ENCODE peak calls at places on chromosomes 2 and 18, in six cellular contexts. H is IMR-90, I is H1, L is trophoblast cell, S is neuronal stem cell, D is H9. B is an unnamed sample.

GRCh38 chr2:134019871-134020270 is 234.0 kb upstream of the MGAT5 start:
- DNase-seq in L (no peak), H (no peak), S (no peak), I (no peak), D (no peak), B (no peak)

GRCh38 chr2:169734172-169734847 is 678 bp downstream of the KLHL23 start:
- DNase-seq in L (peak), I (peak), D (no peak), H (no peak), S (peak), B (peak)

GRCh38 chr18:40911582-40912254 is 1043.3 kb upstream of the PIK3C3 start:
- DNase-seq in L (no peak), H (peak), S (no peak), D (no peak), I (no peak), B (peak)

GRCh38 chr2:233100192-233100998 is 40.3 kb downstream of the INPP5D start:
- DNase-seq in D (no peak), H (no peak), L (no peak), I (no peak), S (no peak), B (no peak)

GRCh38 chr18:58194028-58194427 is 150.0 kb downstream of the NEDD4L start:
- DNase-seq in L (no peak), S (no peak), H (no peak), I (no peak), D (peak), B (no peak)

GRCh38 chr18:77108001-77108692 is 24.4 kb downstream of the MBP start:
- DNase-seq in L (no peak), D (no peak), S (no peak), H (peak), I (peak), B (peak)

GRCh38 chr18:79917351-79918088 is 33.9 kb downstream of the SLC66A2 start:
- DNase-seq in S (no peak), L (no peak), I (peak), H (no peak), D (peak), B (no peak)

GRCh38 chr2:18924905-18925691 is 335.7 kb upstream of the NT5C1B start:
- DNase-seq in L (no peak), H (peak), I (no peak), S (no peak), D (no peak), B (peak)

GRCh38 chr2:144161061-144161460 is 358.9 kb downstream of the ZEB2 start:
- DNase-seq in D (no peak), H (no peak), I (no peak), S (no peak), L (no peak), B (no peak)

GRCh38 chr2:174691203-174691779 is 73.0 kb downstream of the CHRNA1 start:
- DNase-seq in S (no peak), I (no peak), L (no peak), H (no peak), D (no peak), B (no peak)

GRCh38 chr18:21997207-21998143 is 171.9 kb upstream of the GATA6 start:
- DNase-seq in L (no peak), S (peak), H (peak), I (no peak), D (no peak), B (peak)

GRCh38 chr2:115122701-115123100 is 680.3 kb downstream of the DPP10 start:
- DNase-seq in D (no peak), S (no peak), I (no peak), L (peak), H (no peak), B (no peak)

GRCh38 chr2:43068730-43069517 is 157.5 kb downstream of the ZFP36L2 start:
- DNase-seq in I (no peak), D (no peak), S (no peak), H (no peak), L (no peak), B (no peak)

GRCh38 chr2:85188852-85189251 is 55.7 kb downstream of the TCF7L1 start:
- DNase-seq in D (no peak), H (no peak), L (no peak), I (no peak), S (no peak), B (peak)

GRCh38 chr2:239360421-239361310 is 40.2 kb downstream of the HDAC4 start:
- DNase-seq in D (peak), S (no peak), I (no peak), H (no peak), L (no peak), B (no peak)

GRCh38 chr2:204203704-204204103 is 267.1 kb downstream of the ICOS start:
- DNase-seq in L (no peak), S (no peak), H (no peak), I (no peak), D (no peak), B (no peak)

GRCh38 chr2:204207851-204208250 is 271.3 kb downstream of the ICOS start:
- DNase-seq in H (no peak), L (no peak), S (no peak), I (no peak), D (no peak), B (no peak)

GRCh38 chr2:204205548-204205947 is 269.0 kb downstream of the ICOS start:
- DNase-seq in I (peak), L (no peak), D (peak), H (no peak), S (no peak), B (no peak)

GRCh38 chr2:204202253-204202652 is 265.7 kb downstream of the ICOS start:
- DNase-seq in H (no peak), S (no peak), L (no peak), I (no peak), D (no peak), B (no peak)

GRCh38 chr2:204205082-204205481 is 268.5 kb downstream of the ICOS start:
- DNase-seq in I (no peak), H (no peak), D (peak), L (no peak), S (no peak), B (no peak)
- H3K18ac ChIP-seq in I (no peak), H (no peak), D (no peak), L (no peak), S (no peak), B (no peak)

GRCh38 chr2:74481432-74481831 is 1.4 kb downstream of the CCDC142 start:
- DNase-seq in H (no peak), I (no peak), D (no peak), L (no peak), S (no peak), B (no peak)

GRCh38 chr2:74486141-74486540 is 3.3 kb downstream of the TTC31 start:
- DNase-seq in S (no peak), L (no peak), D (no peak), I (no peak), H (no peak), B (no peak)

GRCh38 chr2:74482801-74483674 is at the start of the genes CCDC142 and TTC31:
- DNase-seq in S (peak), H (peak), D (peak), I (peak), L (peak), B (peak)

DNA sequence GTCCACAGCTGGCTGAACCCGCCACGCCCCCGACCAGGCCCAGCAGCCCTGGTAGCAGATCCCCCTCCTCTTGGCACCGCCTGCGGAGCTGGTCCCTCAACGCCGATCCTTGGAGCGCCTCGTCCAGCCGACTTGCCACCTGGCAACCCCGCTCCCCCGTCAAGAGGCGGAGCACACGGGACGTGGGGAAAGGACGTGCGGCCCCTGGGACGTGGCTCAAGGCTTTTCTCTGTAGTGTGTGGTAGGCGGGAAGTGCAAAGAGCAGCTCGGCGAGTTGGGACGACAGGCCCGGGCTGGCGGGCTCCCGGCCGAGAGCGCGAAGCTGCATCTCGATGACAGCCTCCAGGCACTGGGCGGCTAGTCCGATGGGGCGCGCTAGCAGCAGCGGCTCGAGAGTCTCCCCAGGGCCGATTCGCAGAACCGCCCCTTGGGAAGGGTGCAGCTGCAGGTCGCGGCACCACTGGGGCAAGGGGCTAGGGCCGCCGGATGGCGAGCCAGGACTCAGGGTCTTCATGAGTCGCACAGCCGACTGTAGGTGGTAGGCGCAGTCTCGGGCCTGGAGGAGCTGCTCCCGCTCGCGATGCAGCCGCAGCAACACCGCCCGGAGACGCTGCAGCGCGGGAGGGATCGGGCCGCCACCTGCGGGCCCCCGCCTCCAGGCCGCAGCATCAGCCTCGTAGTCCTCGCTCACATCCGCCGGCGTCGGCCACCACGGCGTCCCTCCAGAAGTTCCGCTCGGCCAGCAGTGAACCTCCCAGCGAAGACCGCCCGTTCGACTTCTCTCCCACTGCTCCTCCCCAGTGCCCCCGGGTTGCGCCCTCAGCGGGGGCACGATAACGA is 617 bp downstream of the CCDC142 start:
- DNase-seq in I (peak), S (no peak), H (no peak), L (peak), D (no peak), B (peak)
- H2BK5ac ChIP-seq in I (peak), S (peak), H (peak), L (no peak), D (no peak), B (no peak)

DNA sequence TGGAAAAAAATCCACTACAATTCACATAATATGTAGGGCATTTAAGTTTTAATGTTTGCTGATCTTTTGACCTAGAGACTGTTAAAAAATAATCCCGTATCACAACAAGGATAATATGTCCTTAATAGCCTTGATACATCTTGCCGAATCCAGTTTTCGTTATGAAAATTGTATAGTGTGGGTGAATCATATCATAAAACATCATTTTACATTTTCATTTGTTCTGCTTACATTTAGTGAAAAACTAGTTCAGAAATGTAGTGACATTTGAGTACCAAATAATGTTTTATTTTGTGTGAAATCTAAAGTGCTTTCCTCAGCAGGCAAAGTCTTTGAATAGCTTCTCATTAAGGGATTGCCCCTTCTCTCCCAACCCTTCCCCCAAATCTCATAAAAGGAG is 1.9 kb downstream of the AFTPH start:
- DNase-seq in H (no peak), L (no peak), S (no peak), I (no peak), D (no peak), B (no peak)
- H3K9ac ChIP-seq in H (no peak), L (no peak), S (no peak), I (no peak), D (no peak), B (peak)

GRCh38 chr2:198238429-198238828 is 434.0 kb downstream of the PLCL1 start:
- DNase-seq in D (no peak), S (no peak), H (no peak), L (no peak), I (no peak), B (no peak)
- H3K18ac ChIP-seq in D (no peak), S (no peak), H (no peak), L (no peak), I (no peak), B (no peak)

GRCh38 chr2:219279916-219280516 is 850 bp downstream of the DNAJB2 start:
- DNase-seq in D (no peak), L (no peak), S (no peak), H (no peak), I (no peak), B (no peak)
- H2BK5ac ChIP-seq in D (no peak), L (peak), S (peak), H (peak), I (no peak), B (no peak)

GRCh38 chr2:95274291-95275150 is at the start of gene PROM2:
- DNase-seq in D (peak), H (no peak), S (no peak), L (peak), I (peak), B (no peak)
- H3K9ac ChIP-seq in D (no peak), H (no peak), S (peak), L (no peak), I (no peak), B (no peak)

DNA sequence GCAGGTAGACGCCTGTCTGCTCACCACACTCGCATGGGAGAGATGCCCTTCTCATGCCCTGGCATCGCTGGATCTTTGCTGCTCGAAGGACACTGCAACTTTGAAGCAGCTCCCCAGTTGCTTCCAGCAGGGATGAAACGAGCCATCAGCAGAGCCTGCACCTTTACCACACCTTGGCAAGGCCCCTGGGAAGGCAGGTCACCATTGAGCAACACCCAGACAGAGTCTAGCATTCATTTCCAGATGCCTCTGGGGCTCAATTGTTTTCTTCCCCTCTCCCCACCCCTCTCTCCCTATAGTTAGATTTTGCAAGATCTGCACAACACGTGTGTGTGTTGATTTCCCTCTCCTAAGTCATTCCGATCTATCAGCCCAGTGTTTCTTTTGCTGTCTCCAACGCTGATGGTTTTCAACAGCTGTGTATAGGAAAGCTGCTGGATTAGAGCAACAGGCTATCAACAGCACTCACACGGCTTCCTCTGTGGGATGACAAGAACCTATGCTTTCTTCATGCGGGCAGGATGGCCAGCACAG is 25.6 kb upstream of the INHBB start:
- DNase-seq in H (peak), S (no peak), I (no peak), D (no peak), L (no peak), B (no peak)
- H3K18ac ChIP-seq in H (no peak), S (no peak), I (no peak), D (no peak), L (no peak), B (no peak)

GRCh38 chr2:191246820-191247380 is 1.7 kb downstream of the MYO1B start:
- DNase-seq in S (no peak), H (no peak), D (no peak), L (no peak), I (no peak), B (peak)

GRCh38 chr2:191244350-191244749 is 854 bp upstream of the MYO1B start:
- DNase-seq in L (no peak), D (no peak), H (no peak), S (no peak), I (no peak), B (no peak)

GRCh38 chr2:191245869-191246531 is 796 bp downstream of the MYO1B start:
- DNase-seq in I (peak), D (peak), H (peak), L (no peak), S (peak), B (peak)

GRCh38 chr2:191243154-191243553 is 2.0 kb upstream of the MYO1B start:
- DNase-seq in L (no peak), I (no peak), H (no peak), D (no peak), S (no peak), B (no peak)

DNA sequence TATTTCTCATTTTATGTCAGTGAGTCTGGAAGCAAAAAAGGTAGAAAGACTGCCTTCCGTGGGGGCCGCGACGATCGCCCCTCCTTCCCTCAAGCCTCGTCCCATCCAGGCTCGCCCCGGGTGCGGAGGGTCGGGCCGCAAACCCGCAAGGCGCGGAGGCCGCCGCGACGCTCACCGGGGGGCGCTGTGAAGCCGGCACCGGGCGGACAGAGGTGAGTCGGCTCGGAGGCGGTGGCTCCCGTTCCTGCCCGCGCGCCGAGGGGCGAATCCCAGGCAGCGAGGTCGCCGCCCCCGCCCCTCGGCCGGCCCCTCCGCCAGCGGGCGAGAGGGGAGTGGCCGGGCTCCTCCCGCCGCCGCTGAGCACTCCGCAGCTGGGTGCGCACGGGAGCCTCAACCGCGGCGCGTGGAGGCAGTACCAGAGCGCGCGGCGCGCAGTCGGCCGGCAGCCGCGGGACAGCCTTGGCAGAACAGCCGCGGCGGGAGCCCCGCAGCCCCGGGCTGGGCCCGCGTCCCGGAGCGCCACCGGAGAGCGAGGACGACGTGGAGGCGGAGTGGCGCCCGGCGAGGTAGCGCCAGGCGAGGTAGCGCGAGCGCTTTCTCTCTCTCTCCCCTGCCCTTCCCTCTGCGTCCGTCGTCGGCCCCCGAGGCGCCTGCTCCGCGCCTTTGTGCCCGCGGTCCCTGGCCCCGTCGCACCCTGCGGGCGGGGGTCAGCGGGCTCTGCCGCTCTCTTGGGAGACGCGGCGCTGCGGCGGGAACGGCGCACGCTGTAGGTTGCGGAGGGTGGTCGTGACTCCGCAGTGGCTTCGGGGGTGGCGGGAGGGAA is at the start of gene MYO1B:
- DNase-seq in S (peak), L (peak), D (peak), I (peak), H (peak), B (peak)
- H2BK5ac ChIP-seq in S (peak), L (peak), D (peak), I (peak), H (peak), B (peak)

DNA sequence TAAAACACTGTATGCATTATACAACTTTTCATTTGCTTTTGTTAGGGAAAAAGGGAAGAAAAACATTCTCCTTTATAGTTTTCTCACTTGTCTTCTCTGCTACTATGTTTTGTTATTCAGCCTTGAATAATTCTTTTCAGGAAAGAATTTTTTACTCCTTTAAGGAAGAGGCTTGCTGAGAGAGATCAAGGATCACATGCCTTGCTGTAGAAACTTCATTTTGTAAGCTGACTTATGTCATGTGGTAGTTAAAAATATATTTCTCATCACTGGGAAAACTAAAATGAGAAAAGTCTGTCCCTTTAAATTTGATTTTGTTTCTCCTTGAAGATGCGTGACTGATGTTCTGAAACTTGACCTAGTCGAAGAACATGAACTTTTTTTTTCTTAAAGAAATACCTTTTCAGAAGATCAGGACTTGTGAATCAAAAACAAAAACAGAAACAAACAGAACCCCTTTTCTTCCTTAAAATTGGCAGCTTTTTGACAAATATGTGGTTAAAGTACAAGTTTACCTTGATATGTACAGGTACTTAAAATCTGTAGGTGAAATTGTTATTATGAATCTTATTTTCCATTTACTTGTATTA is 145.1 kb downstream of the COMMD1 start:
- DNase-seq in D (no peak), S (no peak), I (no peak), H (no peak), L (no peak), B (no peak)
- H3K9ac ChIP-seq in D (no peak), S (no peak), I (no peak), H (no peak), L (no peak), B (peak)

DNA sequence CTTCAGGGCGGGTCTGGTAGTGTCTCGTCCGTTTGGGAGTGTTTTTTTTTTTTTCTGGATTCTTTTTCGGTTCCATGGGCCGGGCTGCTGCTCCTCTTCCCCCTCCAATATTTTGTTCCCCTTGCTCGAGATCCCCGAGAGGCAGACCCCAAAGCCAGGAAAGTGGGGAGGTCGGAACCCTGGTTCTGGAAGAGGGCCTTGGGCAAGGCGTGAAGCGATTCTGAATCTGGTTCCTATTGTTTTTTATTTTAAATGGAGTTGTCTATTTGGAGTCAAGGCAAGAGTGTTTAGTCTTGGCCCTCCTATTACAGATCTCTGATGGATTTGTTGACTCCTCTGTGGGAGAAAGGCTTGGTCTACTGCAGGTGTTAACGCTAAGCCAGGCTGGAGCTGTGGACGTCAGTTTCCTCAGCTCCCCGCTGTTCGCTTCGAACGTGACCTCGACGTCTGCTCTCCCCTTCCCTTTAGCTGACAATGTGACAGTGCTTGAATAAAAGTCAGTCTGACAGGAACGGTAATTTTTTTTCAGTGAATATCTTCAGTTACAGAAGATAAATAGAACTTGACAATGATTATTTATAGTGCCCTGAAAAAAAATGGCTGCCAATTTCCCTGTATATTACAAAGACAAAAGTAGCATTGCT is 682 bp upstream of the DNAJC27 start:
- DNase-seq in D (no peak), H (no peak), I (no peak), L (no peak), S (peak), B (peak)
- H3K18ac ChIP-seq in D (peak), H (peak), I (peak), L (peak), S (peak), B (peak)